ENCODE peak calls at places on chromosome X, in nine cellular contexts. U is activated T-helper 1 cell treated with anti-CD3 and anti-CD28 coated beads, Interleukin-2, amount 50 U/mL, for 16 hours; I is left ventricle myocardium inferior; O is right cardiac atrium; P is T-helper 17 cell; T is T-helper 2 cell; G is nephron progenitor cell; B is GM20000; J is DMS153. H is an unnamed sample.

GRCh38 chrX:140672840-140673731 is 36.5 kb upstream of the LINC00632 start:
- DNase-seq in I (no peak), O (no peak), P (no peak), U (no peak), B (no peak), T (no peak), J (peak; percentile 39), G (no peak), H (no peak)

GRCh38 chrX:124239911-124240310 is 92.5 kb upstream of the TEX13D start:
- DNase-seq in I (no peak), T (no peak), J (no peak), O (no peak), U (peak; percentile 30), P (no peak), G (no peak), B (peak; percentile 8), H (no peak)

GRCh38 chrX:74178536-74178935 is 125.4 kb upstream of the ZCCHC13 start:
- DNase-seq in G (peak; percentile 53), T (no peak), I (no peak), U (no peak), O (peak; percentile 60), P (no peak), B (no peak), J (no peak), H (peak; percentile 22)

GRCh38 chrX:39633293-39633692 is 464.5 kb downstream of the BCOR start:
- DNase-seq in P (no peak), J (no peak), U (no peak), B (no peak), G (no peak), O (no peak), T (no peak), I (no peak), H (peak; percentile 49)

GRCh38 chrX:16869393-16870094 is 618 bp downstream of the RBBP7 start:
- DNase-seq in B (peak; percentile 69), G (peak; percentile 80), T (peak; percentile 43), U (peak; percentile 37), O (no peak), J (no peak), I (peak; percentile 13), P (peak; percentile 27), H (peak; percentile 54)

GRCh38 chrX:134435894-134436293 is 24.1 kb upstream of the HPRT1 start:
- DNase-seq in O (no peak), J (no peak), G (no peak), P (no peak), U (no peak), T (no peak), B (no peak), I (no peak), H (no peak)

GRCh38 chrX:53732797-53733196 is 46.3 kb upstream of the HUWE1 start:
- DNase-seq in T (no peak), O (no peak), U (no peak), B (no peak), P (no peak), I (no peak), G (no peak), J (no peak), H (no peak)

GRCh38 chrX:118644378-118644777 is 83.0 kb upstream of the IL13RA1 start:
- DNase-seq in G (no peak), J (no peak), O (no peak), T (no peak), B (peak; percentile 1), I (no peak), U (no peak), P (no peak), H (no peak)

GRCh38 chrX:154013001-154013421 is 6.7 kb downstream of the IRAK1 start:
- DNase-seq in J (no peak), P (no peak), G (no peak), U (no peak), B (no peak), O (no peak), I (no peak), T (no peak), H (no peak)

GRCh38 chrX:156001667-156002021 is 4.1 kb downstream of the IL9R start:
- DNase-seq in T (no peak), O (no peak), J (no peak), P (no peak), B (no peak), U (no peak), I (no peak), G (no peak), H (no peak)

GRCh38 chrX:80485543-80485942 is 65.3 kb downstream of the TENT5D start:
- DNase-seq in I (no peak), O (no peak), P (no peak), U (no peak), J (no peak), B (no peak), G (no peak), T (no peak), H (no peak)

GRCh38 chrX:11059923-11060322 is 51.2 kb upstream of the HCCS start:
- DNase-seq in G (no peak), B (no peak), O (no peak), U (no peak), J (no peak), P (no peak), I (no peak), T (no peak), H (no peak)

GRCh38 chrX:23334871-23335599 is 386 bp downstream of the PTCHD1 start:
- DNase-seq in P (no peak), I (no peak), O (peak; percentile 40), G (peak; percentile 41), B (peak; percentile 9), U (no peak), J (no peak), T (no peak), H (peak; percentile 32)

GRCh38 chrX:109770780-109771179 is 37.7 kb upstream of the ACSL4 start:
- DNase-seq in P (no peak), J (no peak), U (no peak), I (no peak), T (no peak), B (no peak), O (no peak), G (no peak), H (no peak)

GRCh38 chrX:36957425-36958328 is 50.5 kb upstream of the FAM47C start:
- DNase-seq in G (peak; percentile 61), I (no peak), P (no peak), U (no peak), T (no peak), J (no peak), B (no peak), O (peak; percentile 53), H (peak; percentile 45)

GRCh38 chrX:69163936-69164741 is 1.1 kb downstream of the PJA1 start:
- DNase-seq in J (no peak), U (peak; percentile 26), B (peak; percentile 73), P (peak; percentile 27), O (peak; percentile 72), I (no peak), T (peak; percentile 36), G (peak; percentile 35), H (peak; percentile 40)

GRCh38 chrX:48958635-48959094 is 1.3 kb upstream of the OTUD5 start:
- DNase-seq in U (no peak), O (peak; percentile 77), T (no peak), P (no peak), G (no peak), B (no peak), I (peak; percentile 24), J (no peak), H (peak; percentile 18)

GRCh38 chrX:46554942-46555341 is 9.7 kb upstream of the ZNF674 start:
- DNase-seq in I (no peak), T (no peak), G (no peak), J (no peak), P (no peak), B (no peak), U (no peak), O (no peak), H (no peak)

H was measured in glutamatergic neuron.